ENCODE peak calls at places on chromosome 1, in ten cellular contexts. Y, R, U, M, F, T, G, A, D and X are unnamed samples.

GRCh38 chr1:115877511-115877910 is 36.6 kb upstream of the NHLH2 start:
- DNase-seq in U (no peak), A (no peak), G (no peak), R (no peak), M (no peak), D (no peak), T (peak; percentile 3), F (no peak), Y (no peak), X (peak; percentile 49)

GRCh38 chr1:5333326-5333725 is 658.9 kb downstream of the NPHP4 start:
- DNase-seq in F (no peak), Y (no peak), U (no peak), A (no peak), R (peak; percentile 50), G (no peak), D (no peak), M (no peak), T (no peak), X (no peak)

GRCh38 chr1:173392895-173393654 is 84.1 kb upstream of the PRDX6 start:
- DNase-seq in D (no peak), U (no peak), G (no peak), R (no peak), A (no peak), M (peak; percentile 39), F (no peak), Y (no peak), T (peak; percentile 96), X (peak; percentile 23)

GRCh38 chr1:61337981-61338848 is 255.9 kb downstream of the NFIA start:
- DNase-seq in Y (no peak), D (peak; percentile 76), R (peak; percentile 87), M (no peak), F (no peak), G (peak; percentile 64), T (peak; percentile 88), A (peak; percentile 73), U (peak; percentile 65), X (no peak)

GRCh38 chr1:58779059-58779754 is 4.6 kb downstream of the JUN start:
- DNase-seq in Y (no peak), U (no peak), F (no peak), R (no peak), M (no peak), T (peak; percentile 18), G (no peak), D (no peak), A (no peak), X (no peak)

GRCh38 chr1:150549496-150550221 is 451 bp downstream of the ADAMTSL4 start:
- DNase-seq in T (peak; percentile 34), A (no peak), D (no peak), G (peak; percentile 50), U (peak; percentile 51), R (peak; percentile 37), F (no peak), M (no peak), Y (no peak), X (peak; percentile 94)

GRCh38 chr1:111618953-111619634 is 495 bp upstream of the RAP1A start:
- DNase-seq in M (no peak), A (no peak), F (no peak), R (no peak), U (no peak), D (no peak), Y (no peak), T (no peak), G (no peak), X (no peak)

GRCh38 chr1:82226198-82226505 is 425.4 kb downstream of the ADGRL2 start:
- DNase-seq in D (no peak), U (no peak), Y (no peak), R (no peak), G (no peak), T (peak; percentile 65), F (no peak), M (no peak), A (no peak), X (no peak)

GRCh38 chr1:899636-900317 is 23.9 kb upstream of the SAMD11 start:
- DNase-seq in U (no peak), T (no peak), M (no peak), F (no peak), G (no peak), R (no peak), Y (no peak), A (peak; percentile 26), D (no peak), X (no peak)

GRCh38 chr1:197884173-197884572 is 18.3 kb upstream of the C1orf53 start:
- DNase-seq in R (peak; percentile 59), Y (no peak), M (no peak), D (no peak), U (no peak), T (no peak), G (no peak), F (no peak), A (no peak), X (no peak)

GRCh38 chr1:77834771-77835334 is 53.6 kb upstream of the NEXN start:
- DNase-seq in R (peak; percentile 61), T (peak; percentile 85), F (no peak), M (no peak), D (no peak), U (no peak), G (peak; percentile 59), Y (no peak), A (no peak), X (peak; percentile 63)

GRCh38 chr1:81876901-81877750 is 76.4 kb downstream of the ADGRL2 start:
- DNase-seq in R (no peak), M (no peak), A (no peak), D (no peak), G (peak; percentile 20), Y (no peak), F (no peak), T (peak; percentile 60), U (no peak), X (no peak)

GRCh38 chr1:168287237-168287664 is 6.6 kb downstream of the TBX19 start:
- DNase-seq in F (no peak), R (no peak), T (peak; percentile 59), A (no peak), M (no peak), G (no peak), D (no peak), Y (no peak), U (no peak), X (no peak)

GRCh38 chr1:237890822-237891221 is at the start of gene ZP4:
- DNase-seq in M (no peak), R (no peak), G (no peak), D (no peak), Y (no peak), A (no peak), U (no peak), T (no peak), F (no peak), X (no peak)

GRCh38 chr1:227947678-227948492 is at the start of gene WNT9A:
- DNase-seq in D (no peak), F (no peak), A (no peak), Y (no peak), G (peak; percentile 92), M (no peak), U (peak; percentile 58), T (peak; percentile 45), R (peak; percentile 43), X (peak; percentile 89)

GRCh38 chr1:161313554-161314200 is 504 bp upstream of the SDHC start:
- DNase-seq in A (no peak), M (no peak), U (no peak), D (peak; percentile 53), G (no peak), R (no peak), T (no peak), F (no peak), Y (no peak), X (no peak)

GRCh38 chr1:168491527-168492164 is 52.2 kb downstream of the XCL2 start:
- DNase-seq in D (no peak), U (no peak), M (no peak), G (no peak), A (no peak), F (no peak), T (no peak), R (no peak), Y (no peak), X (no peak)

GRCh38 chr1:38026592-38027200 is 14.2 kb downstream of the UTP11 start:
- DNase-seq in R (peak; percentile 64), D (peak; percentile 76), Y (no peak), A (peak; percentile 71), F (no peak), G (peak; percentile 72), T (peak; percentile 61), U (no peak), M (no peak), X (no peak)
- TF ChIP-seq CTCF in R (peak; percentile 66), D (peak; percentile 61), Y (peak; percentile 20), A (peak; percentile 64), F (peak; percentile 46), G (peak; percentile 69), T (peak; percentile 73), U (peak; percentile 68), M (peak; percentile 78), X (no peak)

GRCh38 chr1:73593379-73593778 is 604.6 kb downstream of the LRRIQ3 start:
- DNase-seq in D (no peak), Y (no peak), G (peak; percentile 3), M (peak; percentile 4), U (no peak), R (peak; percentile 32), A (peak; percentile 67), T (peak; percentile 1), F (no peak), X (no peak)
- H3K4me3 ChIP-seq in D (no peak overlapping the region), Y (no peak overlapping the region), G (no peak overlapping the region), M (no peak overlapping the region), U (no peak overlapping the region), R (no peak overlapping the region), A (no peak overlapping the region), T (no peak overlapping the region), F (peak overlapping the region; percentile 34), X (no peak overlapping the region)

DNA sequence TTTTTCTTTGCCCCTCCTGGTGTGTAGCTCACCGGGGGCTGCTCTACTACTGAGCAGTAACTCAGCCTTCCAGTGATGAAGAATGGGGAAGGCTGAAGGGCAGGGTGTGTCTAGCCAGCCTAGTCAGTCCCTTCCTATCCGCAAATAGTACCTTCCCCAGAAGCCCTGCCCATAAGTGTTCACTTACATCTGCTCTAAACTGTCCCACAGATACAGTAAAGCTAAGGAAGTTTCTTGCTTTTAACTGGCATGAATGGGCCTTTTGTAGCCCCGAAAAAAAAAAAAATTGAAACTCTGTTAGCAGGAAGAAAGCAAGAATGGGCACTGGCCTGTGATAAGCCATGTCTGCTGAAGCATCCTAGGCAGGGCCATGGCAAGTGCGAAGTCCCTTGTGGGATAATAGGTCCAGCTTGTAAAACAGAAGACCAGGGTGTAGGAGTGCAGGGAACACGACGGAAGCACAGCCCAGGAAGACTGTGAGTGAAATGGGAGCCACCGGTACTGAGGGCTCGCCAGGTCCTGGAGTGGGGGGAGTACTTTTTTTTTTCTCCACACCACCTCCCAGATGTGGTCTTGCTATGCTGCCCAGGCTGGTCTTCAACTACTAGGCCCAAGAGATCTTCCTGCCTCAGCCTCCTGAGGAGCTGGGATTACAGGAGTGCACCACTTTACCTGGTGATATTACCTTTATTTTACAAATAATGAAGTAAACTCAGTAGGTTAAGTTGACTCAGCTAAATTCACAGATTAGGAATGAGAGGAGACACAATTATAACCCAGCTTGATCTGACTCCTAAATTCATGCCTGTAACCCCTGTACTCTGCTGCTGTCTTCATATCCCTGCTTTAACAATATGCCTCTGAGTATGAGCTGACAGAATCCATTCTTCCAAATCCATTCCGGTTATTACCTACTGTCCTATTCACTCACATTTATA is 347.5 kb downstream of the SMYD3 start:
- DNase-seq in U (no peak), R (no peak), F (no peak), D (no peak), T (no peak), G (no peak), A (no peak), Y (no peak), M (no peak), X (no peak)
- TF ChIP-seq CTCF in U (no peak), R (no peak), F (no peak), D (no peak), T (no peak), G (no peak), A (no peak), Y (no peak), M (no peak), X (no peak)

GRCh38 chr1:203650012-203650836 is 23.6 kb downstream of the ATP2B4 start:
- DNase-seq in A (peak; percentile 34), M (no peak), D (peak; percentile 56), R (peak; percentile 92), U (peak; percentile 66), Y (no peak), T (peak; percentile 45), F (no peak), G (peak; percentile 59), X (peak; percentile 90)
- H3K4me3 ChIP-seq in A (no peak overlapping the region), M (peak overlapping the region; percentile 32), D (peak overlapping the region; percentile 31), R (no peak overlapping the region), U (peak overlapping the region; percentile 53), Y (no peak overlapping the region), T (peak overlapping the region; percentile 4), F (peak overlapping the region; percentile 60), G (no peak overlapping the region), X (no peak overlapping the region)